ENCODE peak calls at places on chromosomes 7 and 10, in nine cellular contexts. E is A549, Q is adrenal gland, K is SK-N-SH, N is foreskin fibroblast, A is hepatocyte, M is stomach, Z is lower leg skin, P is PC-3. U is an unnamed sample.
A peak's percentile ranks its signal among the peaks of the same experiment; 100 is the strongest.

GRCh38 chr10:82394987-82395386 is 520.0 kb downstream of the NRG3 start:
- DNase-seq in E (no peak), Q (no peak), K (no peak), N (no peak), A (no peak), M (no peak), Z (no peak), P (no peak), U (no peak)

GRCh38 chr7:116912269-116912909 is 40.9 kb upstream of the ST7 start:
- DNase-seq in E (no peak), Q (no peak), K (no peak), N (peak; percentile 25), A (no peak), M (no peak), Z (no peak), P (no peak), U (no peak)

GRCh38 chr10:5519054-5519453 is 5.7 kb upstream of the CALML3 start:
- DNase-seq in E (no peak), Q (no peak), K (no peak), N (no peak), A (no peak), M (no peak), Z (no peak), P (no peak), U (no peak)

GRCh38 chr7:77734590-77735421 is 38.5 kb downstream of the RSBN1L start:
- DNase-seq in E (peak; percentile 15), Q (no peak), K (no peak), N (no peak), A (peak; percentile 10), M (no peak), Z (no peak), P (no peak), U (no peak)

GRCh38 chr7:41885078-41885477 is 182.2 kb upstream of the INHBA start:
- DNase-seq in E (no peak), Q (no peak), K (no peak), N (peak; percentile 65), A (no peak), M (no peak), Z (no peak), P (peak; percentile 33), U (no peak)

GRCh38 chr7:111089822-111090426 is 1.0 kb upstream of the LRRN3 start:
- DNase-seq in E (peak; percentile 55), Q (no peak), K (peak; percentile 61), N (peak; percentile 65), A (peak; percentile 41), M (no peak), Z (no peak), P (peak; percentile 65), U (peak; percentile 58)

GRCh38 chr7:22718200-22718711 is 8.7 kb upstream of the IL6 start:
- DNase-seq in E (peak; percentile 76), Q (no peak), K (no peak), N (peak; percentile 91), A (no peak), M (no peak), Z (no peak), P (peak; percentile 94), U (peak; percentile 86)

GRCh38 chr7:24637021-24637420 is 63.8 kb downstream of the PALS2 start:
- DNase-seq in E (no peak), Q (no peak), K (no peak), N (no peak), A (no peak), M (no peak), Z (no peak), P (no peak), U (no peak)

GRCh38 chr10:121891103-121891502 is 36.7 kb downstream of the ATE1 start:
- DNase-seq in E (no peak), Q (no peak), K (no peak), N (no peak), A (no peak), M (no peak), Z (no peak), P (no peak), U (no peak)

GRCh38 chr7:96120445-96120844 is 201.5 kb downstream of the SLC25A13 start:
- DNase-seq in E (no peak), Q (no peak), K (no peak), N (no peak), A (no peak), M (no peak), Z (no peak), P (no peak), U (no peak)

GRCh38 chr10:124145109-124145860 is 51.9 kb upstream of the CHST15 start:
- DNase-seq in E (no peak), Q (peak; percentile 80), K (no peak), N (peak; percentile 43), A (no peak), M (peak; percentile 34), Z (peak; percentile 69), P (no peak), U (no peak)

GRCh38 chr10:84540617-84541288 is 212.4 kb downstream of the CCSER2 start:
- DNase-seq in E (peak; percentile 53), Q (peak; percentile 34), K (no peak), N (peak; percentile 83), A (peak; percentile 75), M (peak; percentile 64), Z (peak; percentile 42), P (peak; percentile 59), U (peak; percentile 68)

GRCh38 chr10:5976689-5977470 is 463 bp downstream of the IL15RA start:
- DNase-seq in E (peak; percentile 55), Q (peak; percentile 48), K (no peak), N (peak; percentile 68), A (peak; percentile 34), M (peak; percentile 52), Z (peak; percentile 33), P (peak; percentile 30), U (peak; percentile 42)

GRCh38 chr10:76126607-76127190 is 695.3 kb downstream of the LRMDA start:
- DNase-seq in E (no peak), Q (no peak), K (no peak), N (peak; percentile 49), A (no peak), M (no peak), Z (no peak), P (no peak), U (no peak)

GRCh38 chr7:26937306-26937705 is 72.9 kb upstream of the SKAP2 start:
- DNase-seq in E (no peak), Q (no peak), K (no peak), N (peak; percentile 85), A (no peak), M (no peak), Z (no peak), P (no peak), U (no peak)

GRCh38 chr10:48543445-48543844 is 61.4 kb downstream of the ARHGAP22 start:
- DNase-seq in E (no peak), Q (no peak), K (no peak), N (no peak), A (no peak), M (no peak), Z (no peak), P (peak; percentile 43), U (no peak)

GRCh38 chr10:44473146-44473545 is 88.2 kb upstream of the CXCL12 start:
- DNase-seq in E (no peak), Q (peak; percentile 42), K (no peak), N (no peak), A (no peak), M (no peak), Z (no peak), P (no peak), U (no peak)

GRCh38 chr7:47485640-47486435 is 96.1 kb downstream of the TNS3 start:
- DNase-seq in E (peak; percentile 42), Q (no peak), K (no peak), N (no peak), A (peak; percentile 72), M (peak; percentile 89), Z (no peak), P (peak; percentile 33), U (no peak)

GRCh38 chr7:143381427-143382125 is 431 bp downstream of the ZYX start:
- DNase-seq in E (peak; percentile 50), Q (peak; percentile 61), K (peak; percentile 89), N (peak; percentile 86), A (peak; percentile 82), M (peak; percentile 61), Z (peak; percentile 74), P (peak; percentile 62), U (peak; percentile 91)

GRCh38 chr10:24949616-24950015 is 2.8 kb downstream of the PRTFDC1 start:
- DNase-seq in E (no peak), Q (no peak), K (no peak), N (peak; percentile 39), A (no peak), M (no peak), Z (no peak), P (no peak), U (peak; percentile 85)

GRCh38 chr10:106189254-106189653 is 975.3 kb downstream of the SORCS1 start:
- DNase-seq in E (peak; percentile 33), Q (peak; percentile 14), K (peak; percentile 20), N (peak; percentile 76), A (peak; percentile 64), M (peak; percentile 26), Z (no peak), P (peak; percentile 62), U (peak; percentile 73)
- TF ChIP-seq CTCF in E (peak; percentile 13), Q (no peak), K (peak; percentile 43), N (peak; percentile 46), A (peak; percentile 53), M (no peak), Z (no peak), P (peak; percentile 72), U (peak; percentile 52)

GRCh38 chr10:88810196-88810961 is 7.8 kb downstream of the LIPM start:
- DNase-seq in E (peak; percentile 79), Q (peak; percentile 55), K (peak; percentile 36), N (peak; percentile 86), A (peak; percentile 73), M (peak; percentile 36), Z (no peak), P (peak; percentile 79), U (peak; percentile 69)
- TF ChIP-seq CTCF in E (peak; percentile 81), Q (peak; percentile 73), K (peak; percentile 92), N (peak; percentile 82), A (peak; percentile 68), M (peak; percentile 49), Z (no peak), P (peak; percentile 83), U (peak; percentile 86)

GRCh38 chr10:94630017-94630688 is 53.4 kb upstream of the CYP2C18 start:
- DNase-seq in E (peak; percentile 43), Q (no peak), K (peak; percentile 23), N (peak; percentile 30), A (peak; percentile 49), M (no peak), Z (no peak), P (peak; percentile 46), U (peak; percentile 48)
- TF ChIP-seq CTCF in E (peak; percentile 85), Q (peak; percentile 49), K (peak; percentile 73), N (peak; percentile 49), A (peak; percentile 76), M (no peak), Z (no peak), P (peak; percentile 68), U (peak; percentile 53)

DNA sequence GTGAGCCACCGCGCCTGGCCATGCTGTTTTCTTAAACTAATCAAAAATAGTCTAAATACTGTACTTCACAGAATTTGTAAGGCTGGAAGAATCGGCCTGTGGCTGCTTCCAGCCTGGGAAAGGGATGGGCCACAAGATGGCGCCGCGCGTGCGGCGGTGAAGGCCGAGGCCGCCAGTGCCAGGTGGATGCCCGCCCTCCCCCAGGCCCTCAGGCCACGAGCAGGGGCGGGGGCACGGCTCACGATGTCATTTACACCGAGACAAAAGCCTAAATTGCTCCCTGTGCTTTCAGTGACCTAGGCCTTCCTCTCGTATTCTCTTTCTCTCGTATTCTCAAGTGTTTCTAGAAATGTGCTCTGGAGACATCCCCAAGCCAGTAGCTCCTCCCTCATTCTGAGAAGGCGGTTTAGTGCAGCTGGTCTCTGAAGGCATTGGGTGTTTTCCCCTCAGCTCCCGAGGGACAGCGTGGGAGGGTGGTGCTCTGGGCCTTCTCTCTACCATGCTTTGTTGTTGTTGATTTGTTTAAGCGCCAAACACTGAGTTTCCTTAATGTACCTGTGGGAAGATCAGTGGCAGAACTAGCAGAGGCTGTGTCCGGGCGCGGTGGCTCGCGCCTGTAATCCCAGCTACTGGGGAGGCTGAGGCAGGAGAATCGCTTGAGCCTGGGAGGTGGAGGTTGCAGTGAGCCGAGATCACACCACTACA is 68.4 kb downstream of the CDC123 start:
- DNase-seq in E (peak; percentile 85), Q (peak; percentile 57), K (peak; percentile 88), N (peak; percentile 92), A (peak; percentile 86), M (peak; percentile 74), Z (peak; percentile 62), P (peak; percentile 65), U (peak; percentile 71)
- TF ChIP-seq CTCF in E (peak; percentile 97), Q (peak; percentile 52), K (peak; percentile 90), N (peak; percentile 83), A (peak; percentile 91), M (peak; percentile 32), Z (no peak), P (peak; percentile 68), U (peak; percentile 79)

U was measured in cardiac muscle cell.